ENCODE peak calls at places on chromosomes 16 and 17, in nine cellular contexts. S is gastrocnemius medialis, E is tibial artery, P is GM12864, B is heart left ventricle, W is AG04450, H is adrenal gland, G is PC-3, Y is NB4. X is an unnamed sample.

GRCh38 chr17:37770631-37771518 is 26.0 kb upstream of the HNF1B start:
- DNase-seq in G (peak), E (no peak), Y (peak), W (no peak), P (no peak), B (peak), S (no peak), H (peak), X (peak)

GRCh38 chr16:27232061-27232841 is 28.9 kb downstream of the KDM8 start:
- DNase-seq in P (no peak), B (no peak), Y (peak), E (peak), W (no peak), S (no peak), H (no peak), G (no peak), X (no peak)

GRCh38 chr16:56600398-56600999 is 7.9 kb upstream of the MT2A start:
- DNase-seq in H (peak), G (peak), W (no peak), B (no peak), E (no peak), Y (peak), P (no peak), S (no peak), X (peak)

GRCh38 chr16:27248036-27248435 is 20.5 kb downstream of the NSMCE1 start:
- DNase-seq in Y (no peak), P (no peak), S (no peak), G (no peak), E (no peak), H (no peak), W (no peak), B (no peak), X (peak)

GRCh38 chr16:30903596-30903995 is 7.2 kb downstream of the CTF1 start:
- DNase-seq in W (no peak), G (no peak), B (peak), P (no peak), Y (peak), E (peak), S (peak), H (peak), X (peak)

GRCh38 chr17:46167826-46168569 is 25.2 kb downstream of the KANSL1 start:
- DNase-seq in B (no peak), H (no peak), S (no peak), W (peak), Y (no peak), P (no peak), E (no peak), G (peak), X (peak)

GRCh38 chr17:17347956-17348871 is 45.0 kb downstream of the NT5M start:
- DNase-seq in E (peak), S (no peak), G (no peak), H (peak), B (no peak), P (no peak), W (no peak), Y (no peak), X (no peak)

GRCh38 chr16:10405386-10405939 is 19.6 kb downstream of the ATF7IP2 start:
- DNase-seq in W (no peak), G (no peak), S (no peak), P (no peak), H (peak), Y (no peak), E (no peak), B (peak), X (no peak)

GRCh38 chr16:75074920-75075687 is 41.5 kb downstream of the LDHD start:
- DNase-seq in Y (peak), W (no peak), E (no peak), G (no peak), S (no peak), P (peak), B (no peak), H (no peak), X (no peak)

GRCh38 chr17:50464736-50465135 is 3.9 kb downstream of the CHAD start:
- DNase-seq in B (no peak), H (no peak), P (no peak), Y (no peak), S (no peak), G (no peak), E (no peak), W (no peak), X (no peak)

GRCh38 chr16:64738321-64738960 is 383.4 kb downstream of the CDH11 start:
- DNase-seq in W (peak), S (no peak), Y (no peak), H (no peak), E (no peak), B (no peak), P (no peak), G (no peak), X (peak)

GRCh38 chr17:39069114-39069756 is 82.2 kb downstream of the PLXDC1 start:
- DNase-seq in W (no peak), B (no peak), H (peak), S (no peak), Y (peak), E (no peak), P (no peak), G (peak), X (peak)

GRCh38 chr16:81657731-81658130 is 121.4 kb upstream of the PLCG2 start:
- DNase-seq in W (no peak), E (no peak), H (no peak), P (no peak), B (no peak), G (no peak), S (no peak), Y (no peak), X (no peak)

GRCh38 chr16:88382491-88383400 is at the start of gene ZNF469:
- DNase-seq in P (no peak), H (no peak), G (peak), S (no peak), Y (no peak), W (no peak), B (no peak), E (peak), X (peak)

GRCh38 chr16:76854234-76854633 is 336.8 kb upstream of the MON1B start:
- DNase-seq in H (no peak), P (no peak), S (no peak), Y (no peak), B (no peak), W (no peak), G (peak), E (no peak), X (no peak)
- TF ChIP-seq CTCF in H (peak), P (no peak), S (no peak), Y (no peak), B (peak), W (peak), G (peak), E (no peak), X (peak)

GRCh38 chr16:69925311-69925710 is 25.8 kb upstream of the CLEC18A start:
- DNase-seq in Y (no peak), E (no peak), B (peak), S (no peak), H (no peak), G (no peak), P (no peak), W (no peak), X (no peak)
- H3K4me3 ChIP-seq in Y (no peak), E (peak), B (peak), S (peak), H (no peak), G (no peak), P (no peak), W (peak), X (no peak)

GRCh38 chr17:76574166-76574565 is 11.5 kb downstream of the ST6GALNAC2 start:
- DNase-seq in Y (no peak), P (no peak), E (no peak), H (no peak), B (no peak), G (no peak), S (no peak), W (no peak), X (no peak)

GRCh38 chr17:76573096-76573495 is 12.6 kb downstream of the ST6GALNAC2 start:
- DNase-seq in G (no peak), E (no peak), B (no peak), S (no peak), H (no peak), Y (no peak), W (no peak), P (no peak), X (no peak)

GRCh38 chr17:76570457-76570856 is 15.2 kb downstream of the ST6GALNAC2 start:
- DNase-seq in E (no peak), S (no peak), W (no peak), H (no peak), B (no peak), G (no peak), Y (no peak), P (no peak), X (no peak)

GRCh38 chr17:76570877-76571471 is 14.7 kb downstream of the ST6GALNAC2 start:
- DNase-seq in S (no peak), G (peak), H (no peak), W (no peak), Y (peak), P (no peak), B (no peak), E (no peak), X (no peak)

GRCh38 chr17:76572201-76572910 is 13.3 kb downstream of the ST6GALNAC2 start:
- DNase-seq in P (no peak), S (no peak), G (no peak), B (no peak), Y (no peak), H (no peak), E (no peak), W (no peak), X (no peak)
- TF ChIP-seq CTCF in P (no peak), S (no peak), G (no peak), B (no peak), Y (no peak), H (no peak), E (no peak), W (no peak), X (no peak)

GRCh38 chr17:55926276-55926995 is 175.6 kb downstream of the PCTP start:
- DNase-seq in W (no peak), B (no peak), H (no peak), P (no peak), S (no peak), G (no peak), Y (peak), E (no peak), X (no peak)
- H3K4me3 ChIP-seq in W (no peak), B (no peak), H (no peak), P (no peak), S (no peak), G (no peak), Y (peak), E (no peak), X (no peak)

DNA sequence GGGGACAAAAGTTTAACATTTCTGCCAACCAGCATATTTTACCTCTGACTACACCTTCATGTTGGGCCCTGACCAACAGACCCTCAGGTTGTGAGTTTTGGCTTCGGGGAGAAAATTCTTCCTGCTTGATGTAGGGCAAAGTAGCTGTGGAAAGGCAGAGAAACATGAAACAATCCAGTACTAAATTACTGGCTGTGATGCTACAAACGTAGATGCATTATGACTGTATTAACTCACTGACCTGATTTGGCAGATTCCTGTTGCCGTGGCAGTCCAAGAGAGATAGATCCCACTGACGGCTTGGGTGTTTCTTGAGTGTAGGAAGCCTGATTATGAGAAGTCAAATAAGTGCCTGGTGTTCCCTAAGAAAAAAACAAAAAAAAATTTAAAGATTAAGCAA is 80.7 kb downstream of the TTC19 start:
- DNase-seq in B (no peak), G (no peak), E (no peak), H (no peak), Y (no peak), P (no peak), S (no peak), W (no peak), X (no peak)
- TF ChIP-seq CTCF in B (no peak), G (no peak), E (no peak), H (no peak), Y (no peak), P (no peak), S (no peak), W (no peak), X (no peak)

GRCh38 chr17:27631409-27631755 is 394 bp downstream of the LGALS9 start:
- DNase-seq in S (no peak), Y (peak), B (no peak), H (no peak), E (no peak), P (no peak), W (no peak), G (no peak), X (no peak)

GRCh38 chr17:27633312-27634025 is 2.5 kb downstream of the LGALS9 start:
- DNase-seq in B (no peak), W (no peak), P (no peak), Y (no peak), G (no peak), S (peak), E (peak), H (peak), X (peak)

GRCh38 chr17:27630607-27631408 is at the start of gene LGALS9:
- DNase-seq in G (peak), Y (peak), H (no peak), P (peak), W (no peak), S (no peak), E (no peak), B (peak), X (peak)

GRCh38 chr17:27634026-27634335 is 3.0 kb downstream of the LGALS9 start:
- DNase-seq in Y (no peak), W (no peak), B (no peak), S (no peak), E (no peak), P (no peak), H (no peak), G (no peak), X (no peak)

DNA sequence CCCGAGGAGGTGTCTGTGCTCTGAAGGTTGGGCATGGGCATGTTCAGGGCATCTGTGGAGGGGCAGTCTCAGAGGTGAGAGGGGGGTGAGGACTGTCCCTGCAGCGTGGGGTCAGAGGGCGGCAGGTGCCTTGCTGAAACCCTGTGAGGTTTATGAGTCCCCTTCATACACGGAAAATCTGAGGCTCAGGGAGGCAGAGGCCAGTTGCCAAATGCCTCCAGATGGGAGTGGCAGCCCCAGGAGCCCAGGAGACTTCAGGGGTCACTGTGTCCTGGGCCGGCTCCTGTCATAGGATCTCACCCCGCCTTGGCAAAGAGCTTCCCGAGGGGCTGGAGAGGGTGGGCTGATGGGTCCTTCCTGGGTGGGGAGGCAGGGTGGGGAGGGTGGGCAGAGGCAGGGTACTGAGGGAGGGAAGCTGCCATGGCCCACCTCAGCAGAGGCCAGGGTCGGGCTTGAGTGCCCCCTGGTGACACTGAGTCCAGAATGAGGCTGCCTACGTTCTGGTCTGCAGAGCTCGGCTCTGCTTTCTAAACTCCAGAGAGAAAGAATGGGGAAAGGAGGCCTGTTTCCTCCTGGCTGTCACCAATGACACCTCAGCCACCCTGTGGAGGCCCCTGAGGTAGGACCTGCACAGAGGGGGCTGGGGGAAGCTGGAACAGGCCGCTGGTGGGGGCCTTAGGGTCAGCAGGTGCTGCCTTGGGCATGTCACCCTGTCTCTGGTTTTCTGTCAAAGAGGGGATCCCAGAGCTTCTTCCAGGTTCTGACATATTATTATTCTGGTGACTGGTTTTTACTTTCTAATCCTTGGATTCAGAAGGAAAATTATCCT is 1.1 kb downstream of the LGALS9 start:
- DNase-seq in E (no peak), S (no peak), H (no peak), W (no peak), B (no peak), P (no peak), Y (no peak), G (no peak), X (no peak)
- H3K4me3 ChIP-seq in E (peak), S (peak), H (no peak), W (no peak), B (peak), P (peak), Y (no peak), G (no peak), X (no peak)

DNA sequence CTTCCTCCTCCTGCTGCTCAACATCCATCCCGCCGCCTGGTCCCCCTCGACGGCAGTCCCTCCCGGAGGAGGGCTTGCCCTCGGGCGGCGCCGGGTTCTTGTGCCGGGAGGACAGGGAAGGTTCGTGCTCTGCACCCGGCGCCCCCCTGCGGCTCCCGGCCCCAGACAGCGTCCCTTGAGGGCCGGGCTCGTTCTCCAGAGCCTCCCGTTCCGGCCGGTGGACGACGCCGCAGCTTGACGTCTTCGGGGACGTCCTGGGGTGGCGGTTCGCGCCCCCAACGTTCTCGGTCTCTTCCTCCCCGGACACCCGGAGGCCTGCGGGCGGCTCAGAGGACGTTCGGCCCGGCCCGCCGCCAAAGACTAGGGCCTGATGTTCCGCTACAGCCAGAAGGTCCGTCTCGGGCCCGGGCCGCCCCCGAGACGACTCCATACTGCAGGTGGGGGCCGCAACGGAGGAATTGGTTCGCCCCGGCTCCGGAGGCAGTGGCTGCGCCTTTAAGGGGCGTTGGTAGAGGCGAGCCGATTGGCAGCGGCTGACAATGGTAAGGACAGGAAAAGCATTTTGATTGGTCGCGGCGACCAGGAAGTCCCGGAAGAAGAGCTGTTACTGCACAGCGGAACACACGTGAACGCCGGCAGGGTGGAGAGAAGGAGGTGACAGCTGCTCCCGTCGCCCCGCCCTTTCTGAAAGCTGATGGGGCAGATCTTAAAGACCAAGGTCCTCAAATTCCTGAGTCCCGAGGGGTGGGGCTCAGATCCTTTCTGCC is at the start of gene BORCS6:
- DNase-seq in Y (peak), W (peak), G (peak), P (peak), H (peak), S (peak), E (peak), B (peak), X (peak)
- TF ChIP-seq CTCF in Y (no peak), W (peak), G (peak), P (peak), H (no peak), S (peak), E (no peak), B (peak), X (no peak)

GRCh38 chr16:2487903-2488531 is 13.1 kb downstream of the TBC1D24 start:
- DNase-seq in G (no peak), Y (peak), E (no peak), S (no peak), W (no peak), B (no peak), P (no peak), H (no peak), X (peak)

GRCh38 chr16:2489581-2489980 is 14.7 kb downstream of the TBC1D24 start:
- DNase-seq in P (no peak), B (no peak), G (no peak), W (no peak), H (no peak), S (no peak), E (no peak), Y (no peak), X (no peak)

GRCh38 chr16:2486645-2487516 is 12.0 kb downstream of the TBC1D24 start:
- DNase-seq in P (no peak), Y (peak), H (no peak), E (no peak), B (peak), S (peak), W (no peak), G (no peak), X (peak)

GRCh38 chr16:2485811-2486507 is 11.0 kb downstream of the TBC1D24 start:
- DNase-seq in Y (no peak), H (no peak), B (peak), G (no peak), S (no peak), W (no peak), P (no peak), E (no peak), X (no peak)

DNA sequence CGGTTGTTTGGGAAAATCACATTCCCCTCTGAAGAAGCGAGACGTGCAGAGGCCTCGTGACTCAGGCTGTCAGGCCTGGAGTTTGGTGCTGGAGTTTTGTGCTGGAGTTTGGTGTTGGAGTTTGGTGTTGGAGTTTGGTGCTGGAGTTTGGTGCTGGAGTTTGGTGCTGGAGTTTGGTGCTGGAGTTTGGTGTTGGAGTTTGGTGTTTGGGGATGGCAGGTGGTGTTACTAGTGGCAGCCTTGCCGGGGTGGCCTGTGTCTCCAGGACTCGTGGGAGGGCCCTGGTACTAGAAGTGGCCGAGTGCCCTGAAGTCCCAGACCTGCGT is 12.6 kb downstream of the TBC1D24 start:
- DNase-seq in B (no peak), H (no peak), P (no peak), W (no peak), E (no peak), S (no peak), G (no peak), Y (no peak), X (no peak)
- H3K4me3 ChIP-seq in B (no peak), H (no peak), P (no peak), W (no peak), E (no peak), S (no peak), G (no peak), Y (no peak), X (no peak)

GRCh38 chr16:181668-182021 is 1.4 kb downstream of the HBQ1 start:
- DNase-seq in Y (no peak), P (no peak), E (no peak), W (no peak), B (no peak), G (peak), H (no peak), S (no peak), X (peak)
- TF ChIP-seq CTCF in Y (no peak), P (no peak), E (no peak), W (no peak), B (no peak), G (no peak), H (no peak), S (no peak), X (no peak)

X was measured in foreskin fibroblast.